ENCODE peak calls at places on chromosomes 2 and 18, in four cellular contexts. Y is IMR-90, Q is H9, K is H1. E is an unnamed sample.
A peak's percentile ranks its signal among the peaks of the same experiment; 100 is the strongest.

GRCh38 chr18:40570615-40571014 is 1384.4 kb upstream of the PIK3C3 start:
- DNase-seq in Y (no peak), Q (no peak), K (no peak), E (no peak)

GRCh38 chr2:208300847-208301618 is 35.0 kb downstream of the PIKFYVE start:
- DNase-seq in Y (no peak), Q (no peak), K (no peak), E (no peak)

GRCh38 chr2:160720098-160720497 is 226.5 kb upstream of the RBMS1 start:
- DNase-seq in Y (no peak), Q (no peak), K (no peak), E (no peak)

GRCh38 chr2:121818546-121818945 is 63.1 kb downstream of the TSN start:
- DNase-seq in Y (no peak), Q (no peak), K (no peak), E (no peak)

GRCh38 chr18:7577706-7578105 is 10.6 kb downstream of the PTPRM start:
- DNase-seq in Y (peak; percentile 68), Q (peak; percentile 86), K (peak; percentile 73), E (peak; percentile 99)

GRCh38 chr2:109285244-109285651 is 156.2 kb downstream of the SH3RF3 start:
- DNase-seq in Y (peak; percentile 41), Q (no peak), K (no peak), E (no peak)

GRCh38 chr18:29594494-29594893 is 1417.6 kb upstream of the CDH2 start:
- DNase-seq in Y (no peak), Q (no peak), K (no peak), E (peak; percentile 2)

GRCh38 chr18:26096852-26097251 is 6.4 kb upstream of the SS18 start:
- DNase-seq in Y (no peak), Q (no peak), K (no peak), E (no peak)

GRCh38 chr2:199485732-199486335 is 28.1 kb upstream of the SATB2 start:
- DNase-seq in Y (peak; percentile 49), Q (peak; percentile 79), K (no peak), E (peak; percentile 81)

GRCh38 chr2:20599001-20599600 is 51.8 kb downstream of the HS1BP3 start:
- DNase-seq in Y (no peak), Q (no peak), K (no peak), E (no peak)

GRCh38 chr2:11466307-11467125 is 555 bp upstream of the E2F6 start:
- DNase-seq in Y (no peak), Q (no peak), K (no peak), E (no peak)

GRCh38 chr2:47033102-47033880 is 117.7 kb upstream of the MCFD2 start:
- DNase-seq in Y (no peak), Q (no peak), K (no peak), E (peak; percentile 53)

GRCh38 chr2:239444626-239445625 is 44.1 kb upstream of the HDAC4 start:
- DNase-seq in Y (no peak), Q (no peak), K (no peak), E (no peak)

GRCh38 chr2:197011033-197011432 is 84.5 kb upstream of the PGAP1 start:
- DNase-seq in Y (no peak), Q (no peak), K (no peak), E (no peak)

GRCh38 chr2:59237311-59237710 is 996.2 kb upstream of the FANCL start:
- DNase-seq in Y (no peak), Q (no peak), K (no peak), E (no peak)

GRCh38 chr2:205708231-205708631 is 25.9 kb downstream of the NRP2 start:
- DNase-seq in Y (peak; percentile 90), Q (no peak), K (no peak), E (no peak)

GRCh38 chr18:41906528-41907256 is 48.3 kb upstream of the PIK3C3 start:
- DNase-seq in Y (peak; percentile 69), Q (no peak), K (no peak), E (peak; percentile 71)

GRCh38 chr2:50591642-50592041 is 440.3 kb downstream of the NRXN1 start:
- DNase-seq in Y (no peak), Q (no peak), K (no peak), E (no peak)

GRCh38 chr2:75464348-75464946 is 96.3 kb downstream of the EVA1A start:
- DNase-seq in Y (peak; percentile 52), Q (no peak), K (no peak), E (peak; percentile 76)

GRCh38 chr2:16218651-16219050 is 278.3 kb downstream of the MYCN start:
- DNase-seq in Y (no peak), Q (peak; percentile 75), K (no peak), E (peak; percentile 63)

GRCh38 chr2:138713069-138713496 is 67.1 kb downstream of the NXPH2 start:
- DNase-seq in Y (no peak), Q (no peak), K (no peak), E (peak; percentile 27)

GRCh38 chr2:85177031-85177824 is 44.0 kb downstream of the TCF7L1 start:
- DNase-seq in Y (no peak), Q (no peak), K (no peak), E (no peak)

GRCh38 chr2:129296401-129297343 is 682.8 kb upstream of the RAB6C start:
- DNase-seq in Y (no peak), Q (no peak), K (no peak), E (no peak)

GRCh38 chr2:129813404-129813803 is 166.1 kb upstream of the RAB6C start:
- DNase-seq in Y (no peak), Q (no peak), K (no peak), E (peak; percentile 56)

GRCh38 chr2:64412671-64413070 is 41.3 kb upstream of the LGALSL start:
- DNase-seq in Y (no peak), Q (no peak), K (no peak), E (no peak)

GRCh38 chr18:74271656-74272055 is 20.1 kb downstream of the CYB5A start:
- DNase-seq in Y (peak; percentile 17), Q (no peak), K (no peak), E (no peak)

GRCh38 chr2:213451542-213452256 is 167.4 kb downstream of the SPAG16 start:
- DNase-seq in Y (no peak), Q (no peak), K (no peak), E (peak; percentile 20)

GRCh38 chr2:204608261-204608660 is 63.0 kb downstream of the PARD3B start:
- DNase-seq in Y (peak; percentile 78), Q (no peak), K (no peak), E (no peak)

GRCh38 chr2:160308476-160308875 is 108.4 kb upstream of the ITGB6 start:
- DNase-seq in Y (no peak), Q (no peak), K (no peak), E (no peak)

GRCh38 chr18:44598514-44598913 is 82.2 kb upstream of the SETBP1 start:
- DNase-seq in Y (no peak), Q (no peak), K (no peak), E (no peak)

GRCh38 chr18:44601447-44601846 is 79.2 kb upstream of the SETBP1 start:
- DNase-seq in Y (peak; percentile 41), Q (no peak), K (no peak), E (no peak)

GRCh38 chr18:44599409-44599808 is 81.3 kb upstream of the SETBP1 start:
- DNase-seq in Y (peak; percentile 7), Q (no peak), K (no peak), E (peak; percentile 23)

GRCh38 chr18:44602380-44602779 is 78.3 kb upstream of the SETBP1 start:
- DNase-seq in Y (no peak), Q (no peak), K (no peak), E (no peak)

DNA sequence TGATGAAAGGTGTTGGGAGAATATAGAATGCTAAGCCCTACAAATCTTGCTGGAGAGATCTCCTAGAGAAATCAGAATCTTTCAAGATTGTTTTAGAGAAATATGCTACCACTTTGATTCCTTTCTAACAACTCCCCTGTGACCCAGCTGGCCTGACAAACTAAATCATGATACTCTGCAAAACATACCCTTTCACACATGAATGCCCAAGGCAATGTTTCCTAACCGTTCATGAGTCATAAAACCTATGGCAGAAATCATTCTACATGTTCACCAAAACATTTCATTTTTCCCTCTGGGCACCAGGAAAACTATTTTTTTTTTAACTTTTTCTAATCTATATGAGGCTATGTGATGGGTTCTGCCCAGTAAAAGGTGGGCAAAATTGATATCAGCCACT is 77.8 kb upstream of the SETBP1 start:
- DNase-seq in Y (no peak), Q (no peak), K (no peak), E (no peak)
- H3K56ac ChIP-seq in Y (no peak overlapping the region), Q (no peak overlapping the region), K (no peak overlapping the region), E (no peak overlapping the region)

GRCh38 chr2:219642465-219643083 is 15.1 kb downstream of the SLC4A3 start:
- DNase-seq in Y (peak; percentile 94), Q (peak; percentile 98), K (peak; percentile 95), E (peak; percentile 97)

GRCh38 chr2:219643788-219644398 is 16.5 kb downstream of the SLC4A3 start:
- DNase-seq in Y (no peak), Q (peak; percentile 76), K (no peak), E (peak; percentile 76)

GRCh38 chr2:219642064-219642444 is 14.6 kb downstream of the SLC4A3 start:
- DNase-seq in Y (no peak), Q (no peak), K (no peak), E (no peak)

GRCh38 chr2:219641390-219642063 is 14.1 kb downstream of the SLC4A3 start:
- DNase-seq in Y (no peak), Q (peak; percentile 21), K (no peak), E (no peak)

GRCh38 chr2:219643084-219643473 is 15.6 kb downstream of the SLC4A3 start:
- DNase-seq in Y (no peak), Q (peak; percentile 24), K (no peak), E (no peak)
- H2BK15ac ChIP-seq in Y (no peak overlapping the region), Q (no peak overlapping the region), K (peak overlapping the region; percentile 89), E (no peak overlapping the region)

GRCh38 chr18:61459896-61460295 is 126.7 kb downstream of the CDH20 start:
- DNase-seq in Y (no peak), Q (no peak), K (no peak), E (no peak)

GRCh38 chr18:61470111-61470673 is 137.0 kb downstream of the CDH20 start:
- DNase-seq in Y (no peak), Q (no peak), K (no peak), E (no peak)

GRCh38 chr18:61466736-61467135 is 133.5 kb downstream of the CDH20 start:
- DNase-seq in Y (no peak), Q (peak; percentile 29), K (no peak), E (no peak)

GRCh38 chr18:61464551-61465102 is 131.4 kb downstream of the CDH20 start:
- DNase-seq in Y (no peak), Q (no peak), K (no peak), E (no peak)
- H3K56ac ChIP-seq in Y (no peak overlapping the region), Q (no peak overlapping the region), K (no peak overlapping the region), E (no peak overlapping the region)

DNA sequence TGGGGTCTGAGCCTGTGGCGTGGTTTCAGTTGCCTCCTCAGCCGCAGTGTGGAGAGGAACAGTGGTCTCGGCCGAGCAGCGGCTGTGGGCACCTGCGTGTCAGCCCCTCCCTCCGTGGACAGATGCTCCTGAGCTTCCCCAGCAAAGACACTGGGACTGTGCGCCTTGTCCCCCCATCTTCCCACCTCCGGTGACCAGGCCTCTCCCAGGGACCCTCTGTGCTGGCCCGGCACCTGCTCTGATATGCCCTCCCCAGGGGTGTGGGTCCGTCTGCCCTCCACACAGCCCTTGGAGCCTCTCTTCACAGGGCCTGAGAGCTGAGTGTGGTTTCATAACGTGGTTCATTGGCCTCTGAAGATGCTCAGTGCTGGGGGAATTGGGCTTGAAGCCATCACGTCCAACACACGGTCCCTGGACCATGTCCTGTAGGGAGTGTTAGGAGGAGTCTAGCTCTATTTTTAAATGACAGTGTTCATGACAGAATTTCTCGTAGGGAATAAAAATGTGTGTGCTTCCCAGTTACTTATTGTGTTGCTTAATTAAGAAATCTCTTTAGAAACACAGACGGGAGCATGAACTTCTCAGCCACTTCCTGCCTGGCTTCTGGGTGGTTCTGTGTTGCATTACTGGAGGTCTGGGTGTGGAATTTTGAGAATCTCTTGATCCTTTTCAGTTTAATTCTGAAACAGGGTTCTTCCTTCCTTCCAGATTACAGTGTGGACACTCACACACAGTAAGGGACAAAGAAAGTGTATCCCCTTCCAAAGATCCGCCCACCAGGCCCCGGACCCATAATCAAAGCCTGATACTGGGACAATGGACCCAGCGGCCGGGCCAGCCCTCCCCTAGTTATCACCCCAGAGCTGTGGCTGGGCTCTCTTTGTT is 110.7 kb downstream of the NFATC1 start:
- DNase-seq in Y (no peak), Q (no peak), K (no peak), E (peak; percentile 89)
- H2BK15ac ChIP-seq in Y (no peak overlapping the region), Q (no peak overlapping the region), K (no peak overlapping the region), E (no peak overlapping the region)

E was measured in mesendoderm.